ENCODE peak calls at places on chromosomes 6 and 20, in five cellular contexts. D, X, R, M and Q are unnamed samples. For H4K20me1, the result is how much of the 10 kb centered on the place peaks cover.

GRCh38 chr6:4563877-4564276 is 212.3 kb upstream of the CDYL start:
- DNase-seq in R (no peak), X (no peak), M (no peak), D (no peak), Q (no peak)

GRCh38 chr6:87705070-87705691 is 3.1 kb upstream of the AKIRIN2 start:
- DNase-seq in X (peak), R (no peak), D (no peak), M (no peak), Q (no peak)

GRCh38 chr20:60467771-60468170 is 509.5 kb downstream of the CDH26 start:
- DNase-seq in X (no peak), R (no peak), M (no peak), D (no peak), Q (no peak)

GRCh38 chr20:10733122-10733521 is 59.3 kb upstream of the JAG1 start:
- DNase-seq in R (no peak), X (peak), M (peak), D (no peak), Q (peak)

GRCh38 chr6:3746119-3746691 is 5.3 kb downstream of the PXDC1 start:
- DNase-seq in R (no peak), X (no peak), M (no peak), D (no peak), Q (no peak)

GRCh38 chr6:28161410-28162079 is 19.9 kb downstream of the ZKSCAN8 start:
- DNase-seq in M (no peak), D (peak), R (peak), X (peak), Q (peak)

GRCh38 chr6:145034664-145035063 is 700.7 kb downstream of the EPM2A start:
- DNase-seq in R (no peak), X (peak), M (no peak), D (no peak), Q (peak)

GRCh38 chr6:51528556-51528955 is 558.9 kb downstream of the PKHD1 start:
- DNase-seq in D (no peak), X (no peak), R (no peak), M (no peak), Q (no peak)

GRCh38 chr20:16438100-16438499 is 135.1 kb downstream of the KIF16B start:
- DNase-seq in D (no peak), X (no peak), R (no peak), M (no peak), Q (no peak)

DNA sequence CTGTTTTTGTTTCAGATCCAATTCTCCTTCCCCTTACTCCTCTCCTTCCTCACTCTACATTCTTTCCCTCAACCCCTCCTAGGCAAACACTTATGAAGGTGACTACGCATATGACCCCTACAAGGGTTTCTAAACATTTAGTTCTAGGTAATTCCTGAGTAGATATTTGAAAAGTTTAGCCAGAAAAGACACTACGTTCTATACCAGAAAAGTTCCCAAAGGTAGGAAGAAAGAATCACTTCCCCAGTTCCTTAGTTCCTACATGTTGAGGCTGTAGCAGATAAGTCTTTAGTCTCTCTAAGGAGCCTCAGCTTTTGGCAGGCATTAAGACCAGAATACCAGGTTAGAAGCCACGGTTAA is 11.6 kb downstream of the POU3F2 start:
- DNase-seq in R (no peak), X (no peak), M (no peak), D (no peak), Q (no peak)
- H4K20me1 ChIP-seq in R (under half), X (under half), M (under half), D (under half), Q (under half)

DNA sequence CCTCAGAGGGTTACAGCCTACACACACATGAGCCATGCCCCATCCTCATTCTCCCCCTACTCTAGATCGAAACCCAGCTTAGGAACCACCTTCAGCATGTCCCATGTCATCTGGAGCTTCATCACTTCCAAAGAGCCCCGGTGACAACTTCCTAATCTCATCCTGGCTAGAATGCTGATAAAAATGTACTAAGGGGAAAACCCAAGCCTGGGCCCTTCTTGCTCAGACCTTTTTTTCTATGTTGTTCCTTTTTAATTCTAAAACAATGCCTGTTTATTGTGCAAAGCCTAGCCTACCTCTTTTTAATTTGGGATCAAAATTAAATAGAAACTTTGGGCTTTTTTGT is 44.1 kb upstream of the NT5E start:
- DNase-seq in R (no peak), D (no peak), X (no peak), M (no peak), Q (no peak)
- H3K9ac ChIP-seq in R (no peak), D (no peak), X (peak), M (peak), Q (no peak)

DNA sequence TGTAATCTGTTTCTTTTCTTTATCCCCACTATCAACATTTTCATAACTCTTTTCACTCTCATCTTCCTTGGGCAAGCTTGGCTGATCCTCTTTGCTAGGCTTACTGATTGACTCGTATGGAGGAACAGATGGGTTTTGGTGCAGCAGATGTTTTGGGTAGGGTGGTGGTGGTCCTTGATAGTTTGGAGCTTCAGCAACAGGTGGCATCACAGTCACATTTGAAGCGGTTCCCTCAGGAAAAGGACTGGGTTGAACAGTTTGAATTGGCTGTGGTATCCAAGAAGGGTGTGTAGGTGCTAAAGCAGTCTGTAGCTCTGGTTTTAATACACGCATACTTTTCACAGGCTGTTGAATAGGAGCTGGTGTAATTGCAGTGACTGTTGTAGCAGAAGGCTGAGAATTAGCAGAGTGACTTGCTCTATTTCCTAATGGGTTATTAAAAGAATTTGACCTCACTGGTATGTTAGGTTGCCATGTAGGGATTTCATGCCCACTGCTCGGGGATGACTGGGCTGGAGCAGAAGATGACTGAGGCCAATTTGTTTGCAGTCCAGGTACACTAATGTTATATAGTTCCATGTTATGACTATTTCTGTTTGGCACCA is 34.5 kb downstream of the LATS1 start:
- DNase-seq in R (no peak), X (no peak), D (no peak), M (no peak), Q (no peak)
- H4K20me1 ChIP-seq in R (under half), X (under half), D (under half), M (under half), Q (under half)

GRCh38 chr6:43286995-43287716 is 10.9 kb upstream of the SLC22A7 start:
- DNase-seq in M (no peak), D (no peak), R (no peak), X (no peak), Q (no peak)
- H3K9ac ChIP-seq in M (no peak), D (no peak), R (no peak), X (no peak), Q (no peak)

GRCh38 chr20:49261173-49261572 is 16.7 kb downstream of the ZNFX1 start:
- DNase-seq in D (no peak), M (no peak), R (no peak), X (no peak), Q (no peak)

GRCh38 chr20:49262444-49262843 is 15.4 kb downstream of the ZNFX1 start:
- DNase-seq in M (no peak), R (no peak), D (no peak), X (no peak), Q (no peak)

GRCh38 chr20:49259284-49259683 is 18.6 kb downstream of the ZNFX1 start:
- DNase-seq in D (no peak), M (no peak), R (no peak), X (no peak), Q (no peak)

GRCh38 chr20:49260218-49260617 is 17.6 kb downstream of the ZNFX1 start:
- DNase-seq in D (no peak), X (no peak), M (no peak), R (no peak), Q (no peak)

DNA sequence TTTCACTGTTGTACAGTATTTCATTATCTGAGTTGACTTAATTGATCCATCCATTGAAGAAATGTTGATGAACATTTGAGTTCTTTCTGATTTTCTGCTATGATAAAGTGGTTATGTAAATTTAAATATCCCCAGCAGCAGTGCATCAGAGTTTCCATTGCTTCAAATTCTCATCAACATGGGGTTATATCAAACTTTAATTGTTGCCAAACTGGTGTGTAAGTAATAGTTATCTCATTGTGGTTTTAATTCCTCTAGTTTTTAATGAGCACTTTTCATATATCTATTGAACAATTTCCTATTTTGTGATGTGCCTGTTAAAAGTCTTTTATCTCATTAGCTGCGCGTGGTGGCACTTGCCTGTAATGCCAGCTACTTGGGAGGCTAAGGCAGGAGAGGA is 18.1 kb downstream of the ZNFX1 start:
- DNase-seq in D (no peak), M (no peak), R (no peak), X (no peak), Q (no peak)
- H4K20me1 ChIP-seq in D (under half), M (under half), R (under half), X (under half), Q (under half)

GRCh38 chr20:8131598-8132014 is 460 bp upstream of the PLCB1 start:
- DNase-seq in X (peak), D (no peak), R (no peak), M (no peak), Q (peak)
- H3K9ac ChIP-seq in X (peak), D (no peak), R (no peak), M (no peak), Q (no peak)

GRCh38 chr20:23409800-23410199 is 11.5 kb downstream of the NAPB start:
- DNase-seq in M (no peak), X (no peak), D (no peak), R (no peak), Q (no peak)
- H4K20me1 ChIP-seq in M (under half), X (under half), D (under half), R (under half), Q (under half)

GRCh38 chr20:35934050-35934449 is 20.3 kb downstream of the SCAND1 start:
- DNase-seq in R (no peak), X (no peak), M (no peak), D (no peak), Q (no peak)
- H3K9ac ChIP-seq in R (peak), X (no peak), M (no peak), D (no peak), Q (no peak)

DNA sequence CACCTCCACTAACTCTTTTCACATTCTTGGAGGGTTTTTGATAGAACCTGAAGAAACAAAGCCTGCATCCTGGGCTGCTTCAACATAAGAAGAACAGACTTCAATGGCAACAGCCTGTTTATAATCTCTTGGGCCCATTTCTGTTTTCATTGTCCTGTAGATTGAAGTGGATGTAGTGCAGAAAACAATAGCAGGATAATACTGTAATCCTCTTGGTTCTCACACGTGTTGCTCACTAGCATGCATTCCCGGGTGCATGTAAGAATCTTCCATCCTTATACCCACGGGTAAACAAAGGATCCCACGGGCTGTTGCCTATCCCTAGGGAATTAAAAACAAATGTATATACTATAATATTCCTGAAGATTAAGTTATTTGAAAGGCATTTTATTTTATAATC is 121.5 kb upstream of the HDGFL1 start:
- DNase-seq in X (no peak), M (no peak), R (no peak), D (no peak), Q (no peak)
- H4K20me1 ChIP-seq in X (under half), M (under half), R (under half), D (under half), Q (under half)

DNA sequence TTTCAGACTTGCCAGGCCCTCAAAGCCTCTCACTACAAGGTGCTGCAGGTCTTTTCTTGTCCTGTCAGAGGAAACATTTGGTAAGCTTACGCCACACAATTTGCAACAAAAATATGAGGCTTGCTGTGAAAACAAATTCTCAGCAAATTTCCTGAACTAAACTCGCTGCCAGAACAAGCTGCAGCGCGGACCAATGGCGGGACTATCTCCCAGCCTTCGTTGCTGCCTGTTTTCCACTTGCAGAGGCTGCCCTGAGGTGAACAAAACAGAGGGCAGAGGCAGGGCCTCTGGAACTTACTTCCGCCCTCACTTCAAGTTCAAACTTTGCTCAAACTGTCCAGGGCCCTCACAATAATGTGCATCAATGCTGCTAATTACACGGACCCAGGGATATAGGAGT is 12.4 kb downstream of the UQCC2 start:
- DNase-seq in M (no peak), D (no peak), X (no peak), R (peak), Q (no peak)
- H3K9ac ChIP-seq in M (peak), D (no peak), X (no peak), R (peak), Q (no peak)